ENCODE peak calls at places on chromosomes 13 and 19, in six cellular contexts. K is tibial artery; E is heart left ventricle; Y is CD4-positive, CD25-positive, alpha-beta regulatory T cell; D is GM23338; A is GM23248. T is an unnamed sample. For H3K36me3 and H3K27me3, the result is how much of the 10 kb centered on the place peaks cover.

GRCh38 chr13:87677334-87678234 is 6.4 kb downstream of the SLITRK5 start:
- DNase-seq in K (no peak), E (no peak), Y (no peak), D (peak), A (peak), T (peak)

GRCh38 chr13:81596224-81596753 is 1255.4 kb upstream of the SPRY2 start:
- DNase-seq in K (no peak), E (no peak), Y (no peak), D (no peak), A (no peak), T (no peak)

GRCh38 chr19:58038688-58039204 is 4.9 kb downstream of the ZSCAN1 start:
- DNase-seq in K (no peak), E (no peak), Y (no peak), D (peak), A (peak), T (peak)

GRCh38 chr19:49491804-49492572 is 4.2 kb upstream of the RPS11 start:
- DNase-seq in K (no peak), E (no peak), Y (no peak), D (no peak), A (no peak), T (no peak)

GRCh38 chr13:29849731-29850212 is 645 bp downstream of the UBL3 start:
- DNase-seq in K (peak), E (peak), Y (peak), D (peak), A (peak), T (peak)

GRCh38 chr19:2149980-2150793 is 1.2 kb downstream of the AP3D1 start:
- DNase-seq in K (peak), E (no peak), Y (no peak), D (peak), A (peak), T (no peak)

GRCh38 chr19:33547676-33548075 is 26.1 kb upstream of the PEPD start:
- DNase-seq in K (no peak), E (no peak), Y (no peak), D (no peak), A (no peak), T (no peak)

GRCh38 chr13:39012608-39013007 is 22.0 kb upstream of the STOML3 start:
- DNase-seq in K (no peak), E (no peak), Y (no peak), D (peak), A (no peak), T (peak)

GRCh38 chr13:113634279-113635047 is 23.5 kb downstream of the ATP4B start:
- DNase-seq in K (no peak), E (peak), Y (no peak), D (no peak), A (no peak), T (no peak)

GRCh38 chr13:46992383-46992952 is 95.6 kb upstream of the HTR2A start:
- DNase-seq in K (no peak), E (no peak), Y (no peak), D (peak), A (peak), T (no peak)

DNA sequence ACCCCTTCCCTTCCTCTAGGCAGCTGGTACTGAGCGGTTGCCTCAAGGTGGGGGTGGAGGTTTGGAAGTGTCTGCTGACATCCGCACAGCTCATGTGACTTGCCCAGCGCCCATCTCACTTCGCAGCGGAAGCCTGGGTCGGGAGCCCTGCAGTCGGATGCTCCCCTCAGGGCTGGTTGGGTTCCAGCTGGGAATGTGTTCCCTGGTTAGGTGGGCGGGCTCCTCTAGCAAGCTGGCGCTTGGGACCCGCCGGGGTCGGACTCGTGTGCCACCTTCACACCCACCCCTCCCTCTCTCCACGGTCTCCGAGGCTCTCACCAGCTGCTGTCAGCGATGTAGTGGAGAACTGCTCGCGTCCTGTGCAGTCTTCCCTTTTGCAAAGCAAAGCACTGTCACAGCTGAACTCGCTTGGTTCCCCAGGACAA is 10.2 kb downstream of the PPP1R37 start:
- DNase-seq in K (no peak), E (no peak), Y (no peak), D (no peak), A (no peak), T (peak)
- H3K4me3 ChIP-seq in K (no peak), E (no peak), Y (peak), D (no peak), A (no peak), T (no peak)

GRCh38 chr19:12723643-12724426 is at the start of gene TNPO2:
- DNase-seq in K (peak), E (peak), Y (peak), D (peak), A (peak), T (peak)

GRCh38 chr19:12726988-12727316 is 3.2 kb upstream of the TNPO2 start:
- DNase-seq in K (no peak), E (no peak), Y (no peak), D (peak), A (no peak), T (peak)

GRCh38 chr19:12730054-12730453 is 4.4 kb downstream of the TRIR start:
- DNase-seq in K (no peak), E (no peak), Y (no peak), D (no peak), A (no peak), T (no peak)

GRCh38 chr19:12731337-12731736 is 3.1 kb downstream of the TRIR start:
- DNase-seq in K (no peak), E (no peak), Y (no peak), D (no peak), A (no peak), T (no peak)

DNA sequence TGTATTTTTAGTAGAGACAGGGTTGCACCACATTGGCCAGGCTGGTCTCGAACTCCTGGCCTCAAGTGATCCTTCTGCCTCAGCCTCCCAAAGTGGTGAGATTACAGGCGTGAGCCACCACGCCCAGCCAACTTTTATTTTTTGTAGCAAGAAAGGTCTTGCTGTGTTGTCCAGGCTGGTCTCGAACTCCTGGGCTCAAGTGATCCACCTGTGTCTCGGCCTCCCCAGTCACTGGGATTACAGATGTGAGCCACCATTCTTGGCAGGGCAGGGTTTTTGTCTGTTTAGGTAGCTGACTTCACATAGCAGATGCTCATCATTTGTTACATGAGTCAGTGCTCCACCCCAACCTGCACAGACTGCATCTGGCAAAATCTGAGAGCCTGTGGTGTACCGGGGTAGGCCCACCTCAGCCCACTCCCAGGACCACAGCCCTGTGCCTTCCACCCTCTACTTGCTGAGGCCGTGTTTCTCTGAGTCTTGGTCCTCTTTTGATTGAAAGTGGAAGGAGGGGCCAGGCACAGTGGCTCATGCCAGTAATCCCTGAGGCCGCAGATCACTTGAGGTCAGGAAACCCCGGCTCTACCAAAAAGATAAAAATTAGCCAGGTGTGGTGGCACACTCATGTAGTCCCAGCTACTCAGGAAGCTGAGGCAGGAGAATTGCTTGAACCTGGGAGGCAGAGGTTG is 4.2 kb upstream of the TNPO2 start:
- DNase-seq in K (no peak), E (no peak), Y (no peak), D (no peak), A (no peak), T (no peak)
- H3K36me3 ChIP-seq in K (under half), E (under half), Y (under half), D (under half), A (under half), T (under half)

GRCh38 chr19:41913476-41914190 is 14.6 kb downstream of the ERFL start:
- DNase-seq in K (no peak), E (no peak), Y (no peak), D (peak), A (no peak), T (peak)

GRCh38 chr19:41911889-41912731 is 16.1 kb downstream of the ERFL start:
- DNase-seq in K (no peak), E (no peak), Y (no peak), D (no peak), A (no peak), T (peak)

GRCh38 chr19:41910992-41911888 is 17.0 kb downstream of the ERFL start:
- DNase-seq in K (no peak), E (no peak), Y (no peak), D (no peak), A (no peak), T (no peak)

GRCh38 chr19:41914191-41914834 is 13.9 kb downstream of the ERFL start:
- DNase-seq in K (no peak), E (no peak), Y (no peak), D (no peak), A (no peak), T (no peak)

DNA sequence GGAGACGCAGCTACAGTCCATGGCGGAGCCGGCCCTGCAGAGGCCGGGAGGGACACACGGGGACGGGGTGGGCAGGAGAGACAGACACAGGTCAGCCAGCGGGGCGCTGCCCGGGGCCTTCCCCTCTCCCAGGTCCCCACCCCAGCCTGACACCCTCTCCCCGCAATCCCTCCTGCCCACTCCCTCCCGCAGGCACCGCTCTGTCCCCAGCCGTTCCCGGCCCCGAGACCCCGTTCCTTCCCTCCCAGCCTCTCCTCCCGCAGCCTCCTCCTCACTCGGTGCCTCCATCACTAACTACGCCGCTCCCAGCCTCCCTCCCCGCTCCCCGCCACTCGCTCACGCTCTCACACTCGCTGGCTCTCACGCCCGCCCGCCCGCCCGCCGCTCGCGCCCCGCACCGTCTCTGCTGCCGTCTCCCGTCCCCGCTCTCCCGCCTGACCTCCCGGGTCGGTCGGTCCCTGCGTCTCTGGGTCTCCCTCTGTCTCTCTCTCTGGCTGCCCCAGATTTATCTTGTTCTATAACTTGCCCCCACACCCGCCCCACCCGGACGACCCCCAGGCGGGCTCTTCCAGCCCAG is 15.3 kb downstream of the ERFL start:
- DNase-seq in K (no peak), E (no peak), Y (no peak), D (peak), A (peak), T (peak)
- H3K27me3 ChIP-seq in K (under half), E (under half), Y (under half), D (half or more), A (under half), T (half or more)

GRCh38 chr19:36246006-36246391 is 31.1 kb downstream of the ZNF146 start:
- DNase-seq in K (no peak), E (no peak), Y (no peak), D (no peak), A (peak), T (no peak)
- H3K4me3 ChIP-seq in K (peak), E (peak), Y (no peak), D (peak), A (peak), T (peak)

GRCh38 chr13:49148405-49148804 is 71.7 kb upstream of the MLNR start:
- DNase-seq in K (no peak), E (no peak), Y (no peak), D (no peak), A (no peak), T (no peak)
- H3K36me3 ChIP-seq in K (half or more), E (under half), Y (under half), D (under half), A (under half), T (under half)

GRCh38 chr13:20303636-20304035 is 71.5 kb upstream of the GJB6 start:
- DNase-seq in K (no peak), E (no peak), Y (no peak), D (no peak), A (peak), T (no peak)
- H3K27me3 ChIP-seq in K (under half), E (under half), Y (under half), D (under half), A (under half), T (under half)

GRCh38 chr19:13869324-13869723 is 7.6 kb upstream of the NANOS3 start:
- DNase-seq in K (no peak), E (no peak), Y (no peak), D (no peak), A (no peak), T (peak)

GRCh38 chr19:13875824-13876223 is 1.1 kb upstream of the NANOS3 start:
- DNase-seq in K (no peak), E (no peak), Y (no peak), D (no peak), A (no peak), T (peak)

GRCh38 chr19:13873776-13874515 is 3.0 kb upstream of the NANOS3 start:
- DNase-seq in K (no peak), E (no peak), Y (no peak), D (no peak), A (no peak), T (peak)

GRCh38 chr19:13872695-13873389 is 4.1 kb upstream of the NANOS3 start:
- DNase-seq in K (no peak), E (peak), Y (peak), D (peak), A (no peak), T (peak)

DNA sequence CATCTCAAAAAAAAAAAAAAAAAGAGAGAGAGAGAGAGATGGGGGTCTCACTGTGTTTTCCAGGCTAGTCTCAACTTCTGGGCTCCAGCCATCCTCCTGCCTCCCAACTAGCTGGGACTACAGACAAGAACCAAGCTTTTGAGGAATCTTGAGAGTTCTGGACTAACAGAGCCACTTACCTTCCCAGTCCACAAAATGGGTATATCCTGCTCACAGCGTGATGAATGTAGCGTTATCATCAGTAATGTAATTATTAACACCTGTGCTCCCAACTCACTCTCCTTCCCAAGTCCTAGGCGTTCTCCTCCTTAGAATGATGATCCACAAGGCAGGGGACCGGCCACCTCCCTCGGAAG is 4.6 kb upstream of the NANOS3 start:
- DNase-seq in K (no peak), E (no peak), Y (no peak), D (no peak), A (no peak), T (no peak)
- H3K4me3 ChIP-seq in K (no peak), E (peak), Y (no peak), D (peak), A (no peak), T (no peak)

GRCh38 chr13:110634558-110634957 is 19.2 kb downstream of the NAXD start:
- DNase-seq in K (no peak), E (no peak), Y (no peak), D (no peak), A (peak), T (peak)
- H3K36me3 ChIP-seq in K (half or more), E (under half), Y (half or more), D (under half), A (under half), T (under half)

DNA sequence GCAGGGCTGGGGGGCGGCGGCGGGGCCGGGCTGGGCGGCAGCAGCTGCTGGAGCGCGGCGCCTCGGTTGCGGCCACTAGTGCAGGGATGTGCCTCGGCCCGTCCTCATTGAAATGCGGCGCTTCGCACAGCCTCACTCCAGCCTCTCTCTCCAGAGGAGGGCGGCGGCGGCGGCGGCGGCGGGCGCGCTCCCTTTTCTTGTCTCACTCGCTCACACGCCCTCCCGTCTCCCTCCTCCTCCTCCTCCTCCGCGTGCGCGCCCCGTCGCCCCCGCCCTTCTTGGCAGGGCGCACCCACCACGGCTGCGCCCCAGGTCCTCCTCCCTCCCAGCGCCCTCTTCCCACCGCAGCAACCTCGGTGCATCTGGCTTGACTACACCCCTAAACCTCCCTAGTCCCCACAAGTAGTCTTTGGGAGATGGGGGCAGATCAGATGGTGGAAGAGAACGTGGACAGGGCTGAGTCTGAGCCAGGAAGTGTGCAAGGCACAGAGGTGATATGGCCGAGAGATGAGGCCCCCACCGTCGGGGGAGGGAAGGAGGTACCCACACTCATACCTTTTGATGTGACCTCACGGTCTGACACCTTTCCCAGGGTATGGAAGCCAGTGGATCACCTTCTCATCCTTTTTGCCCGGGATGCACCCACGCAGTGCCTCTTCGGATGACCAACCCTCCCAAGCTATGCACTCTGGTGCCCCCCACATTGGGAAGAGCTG is at the start of gene DCLK1:
- DNase-seq in K (peak), E (peak), Y (no peak), D (peak), A (peak), T (peak)
- H3K27me3 ChIP-seq in K (under half), E (under half), Y (under half), D (under half), A (half or more), T (under half)

T was measured in H7.